ENCODE peak calls at places on chromosomes 16 and 17, in seven cellular contexts. One of them, this sample, is unnamed.
A peak's percentile ranks its signal among the peaks of the same experiment; 100 is the strongest.

GRCh38 chr16:4314532-4315184 is 1.2 kb upstream of the GLIS2 start:
- DNase-seq in vagina: peak; percentile 88
- DNase-seq in GM23338: peak; percentile 72
- DNase-seq in cardiac muscle cell: peak; percentile 59
- DNase-seq in stomach: no peak
- DNase-seq in mesothelial cell of epicardium: no peak
- DNase-seq in nephron progenitor cell: peak; percentile 57
- DNase-seq in this sample: peak; percentile 56

GRCh38 chr17:18004345-18004744 is 31.7 kb downstream of the DRC3 start:
- DNase-seq in mesothelial cell of epicardium: no peak
- DNase-seq in cardiac muscle cell: no peak
- DNase-seq in vagina: no peak
- DNase-seq in nephron progenitor cell: no peak
- DNase-seq in GM23338: no peak
- DNase-seq in stomach: no peak
- DNase-seq in this sample: no peak

GRCh38 chr17:30021708-30022317 is 80.4 kb downstream of the EFCAB5 start:
- DNase-seq in nephron progenitor cell: peak; percentile 14
- DNase-seq in GM23338: peak; percentile 69
- DNase-seq in cardiac muscle cell: peak; percentile 70
- DNase-seq in vagina: no peak
- DNase-seq in mesothelial cell of epicardium: no peak
- DNase-seq in stomach: peak; percentile 31
- DNase-seq in this sample: peak; percentile 73

GRCh38 chr17:81641825-81642489 is 5.0 kb downstream of the TSPAN10 start:
- DNase-seq in nephron progenitor cell: no peak
- DNase-seq in GM23338: no peak
- DNase-seq in mesothelial cell of epicardium: no peak
- DNase-seq in vagina: no peak
- DNase-seq in stomach: no peak
- DNase-seq in cardiac muscle cell: peak; percentile 36
- DNase-seq in this sample: peak; percentile 73

GRCh38 chr16:50193594-50193993 is 40.5 kb downstream of the TENT4B start:
- DNase-seq in stomach: no peak
- DNase-seq in cardiac muscle cell: no peak
- DNase-seq in nephron progenitor cell: no peak
- DNase-seq in vagina: no peak
- DNase-seq in mesothelial cell of epicardium: no peak
- DNase-seq in GM23338: no peak
- DNase-seq in this sample: no peak

GRCh38 chr17:75059369-75060345 is 12.6 kb downstream of the KCTD2 start:
- DNase-seq in mesothelial cell of epicardium: no peak
- DNase-seq in vagina: no peak
- DNase-seq in nephron progenitor cell: no peak
- DNase-seq in stomach: no peak
- DNase-seq in cardiac muscle cell: peak; percentile 75
- DNase-seq in GM23338: peak; percentile 57
- DNase-seq in this sample: peak; percentile 82

GRCh38 chr17:63405741-63406261 is 40.3 kb downstream of the CYB561 start:
- DNase-seq in mesothelial cell of epicardium: no peak
- DNase-seq in cardiac muscle cell: peak; percentile 85
- DNase-seq in GM23338: peak; percentile 92
- DNase-seq in stomach: no peak
- DNase-seq in vagina: no peak
- DNase-seq in nephron progenitor cell: no peak
- DNase-seq in this sample: peak; percentile 92

GRCh38 chr17:19812407-19812806 is 55.3 kb downstream of the ULK2 start:
- DNase-seq in nephron progenitor cell: no peak
- DNase-seq in GM23338: peak; percentile 15
- DNase-seq in stomach: no peak
- DNase-seq in mesothelial cell of epicardium: no peak
- DNase-seq in vagina: no peak
- DNase-seq in cardiac muscle cell: peak; percentile 7
- DNase-seq in this sample: peak; percentile 9

GRCh38 chr17:7114875-7115614 is 423 bp upstream of the ASGR2 start:
- DNase-seq in mesothelial cell of epicardium: no peak
- DNase-seq in GM23338: no peak
- DNase-seq in nephron progenitor cell: no peak
- DNase-seq in vagina: no peak
- DNase-seq in cardiac muscle cell: peak; percentile 18
- DNase-seq in stomach: no peak
- DNase-seq in this sample: no peak

GRCh38 chr17:45225964-45226530 is 4.4 kb downstream of the FMNL1 start:
- DNase-seq in GM23338: no peak
- DNase-seq in mesothelial cell of epicardium: no peak
- DNase-seq in vagina: no peak
- DNase-seq in cardiac muscle cell: no peak
- DNase-seq in stomach: peak; percentile 80
- DNase-seq in nephron progenitor cell: no peak
- DNase-seq in this sample: no peak

GRCh38 chr16:56424791-56425438 is 430 bp downstream of the AMFR start:
- DNase-seq in cardiac muscle cell: peak; percentile 15
- DNase-seq in vagina: no peak
- DNase-seq in mesothelial cell of epicardium: peak; percentile 65
- DNase-seq in stomach: no peak
- DNase-seq in nephron progenitor cell: peak; percentile 67
- DNase-seq in GM23338: peak; percentile 56
- DNase-seq in this sample: peak; percentile 15

GRCh38 chr16:4537376-4538066 is 1.1 kb downstream of the CDIP1 start:
- DNase-seq in cardiac muscle cell: no peak
- DNase-seq in nephron progenitor cell: peak; percentile 52
- DNase-seq in stomach: peak; percentile 33
- DNase-seq in GM23338: peak; percentile 80
- DNase-seq in vagina: peak; percentile 88
- DNase-seq in mesothelial cell of epicardium: peak; percentile 42
- DNase-seq in this sample: no peak

GRCh38 chr17:82022310-82022980 is at the start of gene CENPX:
- DNase-seq in GM23338: no peak
- DNase-seq in vagina: no peak
- DNase-seq in cardiac muscle cell: no peak
- DNase-seq in nephron progenitor cell: no peak
- DNase-seq in mesothelial cell of epicardium: peak; percentile 62
- DNase-seq in stomach: no peak
- DNase-seq in this sample: no peak

GRCh38 chr17:965311-965989 is 14.1 kb downstream of the NXN start:
- DNase-seq in GM23338: no peak
- DNase-seq in mesothelial cell of epicardium: no peak
- DNase-seq in stomach: no peak
- DNase-seq in vagina: no peak
- DNase-seq in cardiac muscle cell: no peak
- DNase-seq in nephron progenitor cell: no peak
- DNase-seq in this sample: no peak

DNA sequence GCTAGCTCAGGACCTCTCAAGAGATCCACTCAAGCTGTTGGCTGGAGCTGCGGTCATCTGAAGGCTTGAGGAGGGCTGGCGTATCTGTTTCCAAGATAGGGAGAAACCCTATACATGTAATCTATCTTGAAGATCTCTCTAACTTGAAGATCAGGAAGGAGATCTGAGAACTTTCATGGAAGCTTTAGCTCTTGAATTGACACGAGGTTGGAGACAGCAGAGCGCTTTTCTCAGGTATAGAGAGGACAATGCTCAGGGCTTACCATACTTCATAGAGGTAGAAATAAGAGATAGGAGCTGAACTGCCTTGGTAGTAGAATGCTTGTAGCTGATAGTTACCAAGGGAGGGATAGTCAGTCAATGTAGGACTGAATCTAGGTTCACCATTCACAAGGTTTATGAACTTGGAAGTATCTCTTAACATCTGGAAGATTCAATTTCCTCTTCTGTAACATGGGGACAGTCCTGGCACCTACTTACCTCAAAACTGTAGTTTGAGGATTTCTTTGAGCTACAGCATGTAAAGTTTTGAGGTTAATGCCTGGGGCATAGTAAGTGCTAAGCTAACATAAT is 267.0 kb upstream of the MAF start:
- DNase-seq in mesothelial cell of epicardium: no peak
- DNase-seq in vagina: no peak
- DNase-seq in stomach: no peak
- DNase-seq in cardiac muscle cell: no peak
- DNase-seq in nephron progenitor cell: no peak
- DNase-seq in GM23338: no peak
- DNase-seq in this sample: no peak
- TF ChIP-seq CTCF in mesothelial cell of epicardium: no peak
- TF ChIP-seq CTCF in vagina: no peak
- TF ChIP-seq CTCF in stomach: no peak
- TF ChIP-seq CTCF in cardiac muscle cell: no peak
- TF ChIP-seq CTCF in nephron progenitor cell: no peak
- TF ChIP-seq CTCF in GM23338: no peak
- TF ChIP-seq CTCF in this sample: no peak

DNA sequence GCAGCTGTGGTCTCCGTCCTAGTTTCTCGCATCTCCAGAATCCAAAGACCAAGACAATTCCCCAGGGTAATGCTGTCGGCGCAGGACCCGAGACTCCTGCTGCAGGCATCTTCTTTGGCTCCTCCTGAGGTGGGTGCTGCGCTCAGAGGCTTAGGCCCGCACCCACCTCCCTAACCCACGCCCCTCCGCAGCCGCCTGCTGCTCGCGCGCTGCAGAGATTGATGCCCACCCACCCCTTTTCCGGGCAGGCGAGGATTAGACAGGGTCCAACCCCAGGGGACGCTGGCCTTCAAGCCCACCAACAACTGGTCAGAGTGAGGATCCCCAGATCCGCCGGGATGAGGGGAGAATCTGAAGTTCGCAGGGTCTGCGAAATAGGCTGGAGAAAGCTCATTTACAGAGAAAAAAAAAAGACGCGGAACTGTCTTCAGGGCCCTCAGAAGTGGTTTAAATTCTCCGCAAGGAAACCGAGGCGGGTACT is 27.9 kb downstream of the SLFN11 start:
- DNase-seq in nephron progenitor cell: peak; percentile 16
- DNase-seq in cardiac muscle cell: peak; percentile 1
- DNase-seq in GM23338: peak; percentile 23
- DNase-seq in mesothelial cell of epicardium: no peak
- DNase-seq in stomach: no peak
- DNase-seq in vagina: no peak
- DNase-seq in this sample: no peak
- TF ChIP-seq CTCF in nephron progenitor cell: no peak
- TF ChIP-seq CTCF in cardiac muscle cell: no peak
- TF ChIP-seq CTCF in GM23338: no peak
- TF ChIP-seq CTCF in mesothelial cell of epicardium: no peak
- TF ChIP-seq CTCF in stomach: no peak
- TF ChIP-seq CTCF in vagina: no peak
- TF ChIP-seq CTCF in this sample: no peak

DNA sequence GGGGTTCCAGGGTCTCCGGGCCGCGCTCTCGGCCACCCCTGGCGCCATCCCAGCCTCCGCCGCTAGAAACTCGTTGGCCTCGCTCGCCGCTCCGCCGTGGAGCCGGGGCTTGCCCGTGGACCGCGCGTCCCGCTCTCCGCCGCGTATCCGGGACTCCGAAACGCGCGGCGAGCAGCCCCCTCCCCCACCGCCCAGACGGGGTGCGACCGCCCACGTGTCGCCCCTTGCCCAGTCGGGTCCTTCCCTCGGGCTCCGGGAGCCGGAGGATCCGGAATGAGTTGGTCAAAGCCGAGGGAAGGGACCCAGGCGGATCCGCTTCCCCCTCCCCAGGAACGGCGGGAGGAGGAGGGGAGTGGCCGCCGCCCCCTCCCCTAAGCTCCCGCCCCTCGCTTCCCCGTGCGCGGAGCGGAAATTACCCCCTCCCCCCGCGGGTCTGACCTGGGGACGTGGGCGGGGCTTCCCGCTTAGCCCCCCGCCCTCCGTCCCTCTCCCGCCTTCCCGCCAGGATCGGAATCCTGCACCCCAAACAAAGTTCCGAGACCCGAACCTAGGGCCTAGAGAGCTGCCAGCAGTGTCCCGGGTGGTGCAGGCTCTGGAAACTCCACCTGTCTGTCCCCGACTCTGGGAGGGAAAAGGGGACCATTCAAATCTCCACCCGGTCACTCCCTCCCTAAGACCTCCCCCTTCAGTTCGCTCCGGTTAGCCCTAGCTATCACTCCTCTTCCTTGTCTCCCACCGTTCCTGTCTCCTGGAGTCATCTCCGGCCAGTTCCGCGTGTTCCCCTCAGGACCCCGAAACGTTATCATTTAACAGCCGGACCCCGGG is 1.1 kb upstream of the IGF2BP1 start:
- DNase-seq in stomach: no peak
- DNase-seq in vagina: peak; percentile 70
- DNase-seq in cardiac muscle cell: no peak
- DNase-seq in nephron progenitor cell: peak; percentile 89
- DNase-seq in GM23338: peak; percentile 96
- DNase-seq in mesothelial cell of epicardium: peak; percentile 88
- DNase-seq in this sample: no peak
- TF ChIP-seq CTCF in stomach: no peak
- TF ChIP-seq CTCF in vagina: no peak
- TF ChIP-seq CTCF in cardiac muscle cell: no peak
- TF ChIP-seq CTCF in nephron progenitor cell: no peak
- TF ChIP-seq CTCF in GM23338: no peak
- TF ChIP-seq CTCF in mesothelial cell of epicardium: no peak
- TF ChIP-seq CTCF in this sample: no peak

GRCh38 chr16:3171855-3172593 is 16.0 kb upstream of the OR1F1 start:
- DNase-seq in cardiac muscle cell: no peak
- DNase-seq in nephron progenitor cell: peak; percentile 26
- DNase-seq in stomach: no peak
- DNase-seq in vagina: no peak
- DNase-seq in GM23338: peak; percentile 85
- DNase-seq in mesothelial cell of epicardium: no peak
- DNase-seq in this sample: peak; percentile 89

GRCh38 chr16:3171181-3171854 is 16.7 kb upstream of the OR1F1 start:
- DNase-seq in stomach: no peak
- DNase-seq in vagina: no peak
- DNase-seq in nephron progenitor cell: no peak
- DNase-seq in GM23338: no peak
- DNase-seq in mesothelial cell of epicardium: no peak
- DNase-seq in cardiac muscle cell: no peak
- DNase-seq in this sample: no peak

GRCh38 chr16:3174618-3175148 is 13.3 kb upstream of the OR1F1 start:
- DNase-seq in cardiac muscle cell: no peak
- DNase-seq in stomach: no peak
- DNase-seq in vagina: no peak
- DNase-seq in GM23338: peak; percentile 56
- DNase-seq in mesothelial cell of epicardium: no peak
- DNase-seq in nephron progenitor cell: no peak
- DNase-seq in this sample: no peak

GRCh38 chr16:3175157-3176153 is 12.5 kb upstream of the OR1F1 start:
- DNase-seq in nephron progenitor cell: peak; percentile 41
- DNase-seq in GM23338: peak; percentile 80
- DNase-seq in cardiac muscle cell: peak; percentile 40
- DNase-seq in mesothelial cell of epicardium: no peak
- DNase-seq in stomach: no peak
- DNase-seq in vagina: no peak
- DNase-seq in this sample: peak; percentile 87

DNA sequence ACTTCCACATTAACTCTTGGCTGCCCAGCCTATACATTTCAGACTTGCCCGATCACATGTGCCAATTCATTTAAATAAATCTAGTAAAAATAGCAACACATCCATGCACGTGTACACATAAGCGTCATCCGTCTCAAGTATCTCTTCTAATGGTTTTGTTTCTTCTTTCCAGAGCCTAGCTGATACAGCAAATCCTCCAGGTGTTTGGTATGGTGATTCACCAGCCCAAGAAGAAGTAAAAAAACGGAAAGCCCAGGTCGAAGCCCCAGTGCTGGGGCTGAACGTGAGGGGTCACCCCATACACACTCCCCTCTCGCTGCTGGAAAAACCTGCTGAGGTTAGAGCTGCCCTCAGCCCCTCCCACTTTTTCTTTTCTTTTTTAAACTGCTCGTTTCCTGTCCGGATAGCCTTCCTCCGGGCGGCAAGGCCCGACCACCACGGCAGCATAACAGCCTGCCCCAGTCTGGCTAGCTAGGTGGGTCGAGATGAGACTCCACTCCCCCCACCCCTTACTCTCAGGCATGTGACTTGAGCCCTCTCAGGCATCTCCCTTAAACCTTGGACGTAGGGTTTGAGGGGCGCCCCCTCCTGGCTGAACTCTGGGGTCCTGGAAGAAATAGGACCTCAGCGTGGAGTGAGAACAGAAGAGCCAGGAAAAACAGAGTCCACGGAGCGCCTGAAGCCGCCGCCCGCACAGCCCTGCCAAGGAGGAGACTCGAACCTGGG is 13.9 kb upstream of the OR1F1 start:
- DNase-seq in GM23338: peak; percentile 97
- DNase-seq in stomach: no peak
- DNase-seq in vagina: no peak
- DNase-seq in cardiac muscle cell: no peak
- DNase-seq in mesothelial cell of epicardium: no peak
- DNase-seq in nephron progenitor cell: peak; percentile 74
- DNase-seq in this sample: no peak
- TF ChIP-seq CTCF in GM23338: peak; percentile 83
- TF ChIP-seq CTCF in stomach: no peak
- TF ChIP-seq CTCF in vagina: no peak
- TF ChIP-seq CTCF in cardiac muscle cell: peak; percentile 50
- TF ChIP-seq CTCF in mesothelial cell of epicardium: peak; percentile 37
- TF ChIP-seq CTCF in nephron progenitor cell: peak; percentile 47
- TF ChIP-seq CTCF in this sample: peak; percentile 41

This sample was measured in cardiac fibroblast.